ENCODE peak calls at places on chromosomes 12 and 14, in nine cellular contexts. One of them, this sample, is unnamed.

GRCh38 chr12:56193025-56193578 is 3.8 kb upstream of the SMARCC2 start:
- DNase-seq in pancreas: peak
- DNase-seq in H9: peak
- DNase-seq in A549: peak
- DNase-seq in stomach: peak
- DNase-seq in astrocyte of the spinal cord: peak
- DNase-seq in GM06990: peak
- DNase-seq in fibroblast of lung: peak
- DNase-seq in epithelial cell of esophagus: peak
- DNase-seq in this sample: peak

GRCh38 chr12:122681814-122682213 is 21.3 kb downstream of the HCAR2 start:
- DNase-seq in pancreas: no peak
- DNase-seq in H9: no peak
- DNase-seq in A549: no peak
- DNase-seq in stomach: no peak
- DNase-seq in astrocyte of the spinal cord: peak
- DNase-seq in GM06990: no peak
- DNase-seq in fibroblast of lung: peak
- DNase-seq in epithelial cell of esophagus: no peak
- DNase-seq in this sample: no peak

GRCh38 chr14:72948481-72949138 is 22.3 kb downstream of the DCAF4 start:
- DNase-seq in pancreas: no peak
- DNase-seq in H9: peak
- DNase-seq in A549: peak
- DNase-seq in stomach: peak
- DNase-seq in astrocyte of the spinal cord: peak
- DNase-seq in GM06990: no peak
- DNase-seq in fibroblast of lung: peak
- DNase-seq in epithelial cell of esophagus: peak
- DNase-seq in this sample: peak

GRCh38 chr12:103855036-103855712 is 14.1 kb upstream of the NT5DC3 start:
- DNase-seq in pancreas: no peak
- DNase-seq in H9: no peak
- DNase-seq in A549: no peak
- DNase-seq in stomach: no peak
- DNase-seq in astrocyte of the spinal cord: peak
- DNase-seq in GM06990: no peak
- DNase-seq in fibroblast of lung: peak
- DNase-seq in epithelial cell of esophagus: no peak
- DNase-seq in this sample: no peak

GRCh38 chr12:71439613-71440392 is at the start of gene LGR5:
- DNase-seq in pancreas: peak
- DNase-seq in H9: peak
- DNase-seq in A549: peak
- DNase-seq in stomach: no peak
- DNase-seq in astrocyte of the spinal cord: peak
- DNase-seq in GM06990: peak
- DNase-seq in fibroblast of lung: peak
- DNase-seq in epithelial cell of esophagus: peak
- DNase-seq in this sample: peak

GRCh38 chr12:119225454-119225853 is 46.7 kb downstream of the HSPB8 start:
- DNase-seq in pancreas: no peak
- DNase-seq in H9: no peak
- DNase-seq in A549: no peak
- DNase-seq in stomach: no peak
- DNase-seq in astrocyte of the spinal cord: no peak
- DNase-seq in GM06990: no peak
- DNase-seq in fibroblast of lung: no peak
- DNase-seq in epithelial cell of esophagus: no peak
- DNase-seq in this sample: no peak

GRCh38 chr14:68137704-68138619 is 318.4 kb downstream of the RAD51B start:
- DNase-seq in pancreas: peak
- DNase-seq in H9: peak
- DNase-seq in A549: peak
- DNase-seq in stomach: peak
- DNase-seq in astrocyte of the spinal cord: peak
- DNase-seq in GM06990: no peak
- DNase-seq in fibroblast of lung: peak
- DNase-seq in epithelial cell of esophagus: peak
- DNase-seq in this sample: no peak

GRCh38 chr14:103296007-103296406 is 38.0 kb upstream of the EIF5 start:
- DNase-seq in pancreas: no peak
- DNase-seq in H9: no peak
- DNase-seq in A549: peak
- DNase-seq in stomach: no peak
- DNase-seq in astrocyte of the spinal cord: peak
- DNase-seq in GM06990: no peak
- DNase-seq in fibroblast of lung: peak
- DNase-seq in epithelial cell of esophagus: peak
- DNase-seq in this sample: no peak

GRCh38 chr14:105422695-105423487 is 3.3 kb downstream of the MTA1 start:
- DNase-seq in pancreas: no peak
- DNase-seq in H9: no peak
- DNase-seq in A549: no peak
- DNase-seq in stomach: no peak
- DNase-seq in astrocyte of the spinal cord: no peak
- DNase-seq in GM06990: no peak
- DNase-seq in fibroblast of lung: no peak
- DNase-seq in epithelial cell of esophagus: no peak
- DNase-seq in this sample: no peak

GRCh38 chr14:58287607-58288042 is 10.7 kb upstream of the ARID4A start:
- DNase-seq in pancreas: no peak
- DNase-seq in H9: no peak
- DNase-seq in A549: no peak
- DNase-seq in stomach: no peak
- DNase-seq in astrocyte of the spinal cord: no peak
- DNase-seq in GM06990: no peak
- DNase-seq in fibroblast of lung: no peak
- DNase-seq in epithelial cell of esophagus: no peak
- DNase-seq in this sample: no peak
- TF ChIP-seq CTCF in pancreas: no peak
- TF ChIP-seq CTCF in H9: no peak
- TF ChIP-seq CTCF in A549: no peak
- TF ChIP-seq CTCF in stomach: no peak
- TF ChIP-seq CTCF in astrocyte of the spinal cord: no peak
- TF ChIP-seq CTCF in GM06990: no peak
- TF ChIP-seq CTCF in fibroblast of lung: no peak
- TF ChIP-seq CTCF in epithelial cell of esophagus: no peak
- TF ChIP-seq CTCF in this sample: no peak

DNA sequence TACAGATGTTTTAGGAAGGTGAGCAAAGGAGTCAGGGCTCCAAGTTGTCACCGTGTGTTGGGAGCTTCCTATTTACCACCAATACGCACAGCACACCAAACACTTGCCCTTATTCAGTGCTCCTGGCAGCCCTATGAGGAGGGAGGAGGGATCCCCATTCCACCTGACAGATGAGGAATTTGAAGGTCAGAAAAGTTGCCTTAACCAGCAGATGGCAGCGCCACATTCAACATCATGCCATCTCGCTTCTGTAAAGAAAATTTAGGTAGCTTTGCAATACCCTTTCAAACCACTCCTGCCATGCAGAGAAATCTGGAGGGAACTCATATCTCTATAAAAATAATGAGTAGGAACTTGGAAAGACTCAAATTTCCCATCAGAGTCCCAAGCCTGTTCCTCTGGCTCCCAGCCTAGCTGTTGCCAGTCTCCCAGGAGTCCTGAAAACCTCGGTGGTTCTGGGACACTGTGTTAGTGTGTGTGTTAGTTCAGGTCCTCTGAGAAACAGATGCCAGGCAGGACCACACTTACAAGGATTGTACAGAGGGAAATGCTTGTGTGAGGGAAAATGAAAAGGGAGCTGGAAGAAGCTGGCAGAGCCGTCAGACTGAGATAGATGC is 410.5 kb downstream of the MED13L start:
- DNase-seq in pancreas: no peak
- DNase-seq in H9: peak
- DNase-seq in A549: peak
- DNase-seq in stomach: no peak
- DNase-seq in astrocyte of the spinal cord: no peak
- DNase-seq in GM06990: no peak
- DNase-seq in fibroblast of lung: no peak
- DNase-seq in epithelial cell of esophagus: peak
- DNase-seq in this sample: no peak
- TF ChIP-seq CTCF in pancreas: no peak
- TF ChIP-seq CTCF in H9: peak
- TF ChIP-seq CTCF in A549: peak
- TF ChIP-seq CTCF in stomach: no peak
- TF ChIP-seq CTCF in astrocyte of the spinal cord: no peak
- TF ChIP-seq CTCF in GM06990: no peak
- TF ChIP-seq CTCF in fibroblast of lung: no peak
- TF ChIP-seq CTCF in epithelial cell of esophagus: peak
- TF ChIP-seq CTCF in this sample: no peak

GRCh38 chr12:53295070-53295890 is at the start of gene PFDN5:
- DNase-seq in pancreas: peak
- DNase-seq in H9: peak
- DNase-seq in A549: peak
- DNase-seq in stomach: peak
- DNase-seq in astrocyte of the spinal cord: peak
- DNase-seq in GM06990: peak
- DNase-seq in fibroblast of lung: peak
- DNase-seq in epithelial cell of esophagus: peak
- DNase-seq in this sample: peak
- TF ChIP-seq CTCF in pancreas: peak
- TF ChIP-seq CTCF in H9: no peak
- TF ChIP-seq CTCF in A549: no peak
- TF ChIP-seq CTCF in stomach: no peak
- TF ChIP-seq CTCF in astrocyte of the spinal cord: no peak
- TF ChIP-seq CTCF in GM06990: no peak
- TF ChIP-seq CTCF in fibroblast of lung: no peak
- TF ChIP-seq CTCF in epithelial cell of esophagus: peak
- TF ChIP-seq CTCF in this sample: no peak

GRCh38 chr14:99794156-99794780 is 1.1 kb downstream of the EML1 start:
- DNase-seq in pancreas: no peak
- DNase-seq in H9: no peak
- DNase-seq in A549: no peak
- DNase-seq in stomach: no peak
- DNase-seq in astrocyte of the spinal cord: no peak
- DNase-seq in GM06990: no peak
- DNase-seq in fibroblast of lung: no peak
- DNase-seq in epithelial cell of esophagus: no peak
- DNase-seq in this sample: no peak

GRCh38 chr14:99791476-99792283 is 1.5 kb upstream of the EML1 start:
- DNase-seq in pancreas: no peak
- DNase-seq in H9: no peak
- DNase-seq in A549: no peak
- DNase-seq in stomach: no peak
- DNase-seq in astrocyte of the spinal cord: no peak
- DNase-seq in GM06990: no peak
- DNase-seq in fibroblast of lung: no peak
- DNase-seq in epithelial cell of esophagus: no peak
- DNase-seq in this sample: no peak

GRCh38 chr14:99792551-99793212 is 531 bp upstream of the EML1 start:
- DNase-seq in pancreas: peak
- DNase-seq in H9: no peak
- DNase-seq in A549: peak
- DNase-seq in stomach: no peak
- DNase-seq in astrocyte of the spinal cord: peak
- DNase-seq in GM06990: peak
- DNase-seq in fibroblast of lung: peak
- DNase-seq in epithelial cell of esophagus: no peak
- DNase-seq in this sample: peak

GRCh38 chr14:99795046-99795445 is 1.8 kb downstream of the EML1 start:
- DNase-seq in pancreas: no peak
- DNase-seq in H9: no peak
- DNase-seq in A549: no peak
- DNase-seq in stomach: no peak
- DNase-seq in astrocyte of the spinal cord: no peak
- DNase-seq in GM06990: no peak
- DNase-seq in fibroblast of lung: no peak
- DNase-seq in epithelial cell of esophagus: no peak
- DNase-seq in this sample: no peak

GRCh38 chr14:99793213-99794155 is at the start of gene EML1:
- DNase-seq in pancreas: peak
- DNase-seq in H9: peak
- DNase-seq in A549: peak
- DNase-seq in stomach: peak
- DNase-seq in astrocyte of the spinal cord: peak
- DNase-seq in GM06990: peak
- DNase-seq in fibroblast of lung: peak
- DNase-seq in epithelial cell of esophagus: peak
- DNase-seq in this sample: peak
- TF ChIP-seq CTCF in pancreas: no peak
- TF ChIP-seq CTCF in H9: no peak
- TF ChIP-seq CTCF in A549: peak
- TF ChIP-seq CTCF in stomach: no peak
- TF ChIP-seq CTCF in astrocyte of the spinal cord: no peak
- TF ChIP-seq CTCF in GM06990: no peak
- TF ChIP-seq CTCF in fibroblast of lung: no peak
- TF ChIP-seq CTCF in epithelial cell of esophagus: no peak
- TF ChIP-seq CTCF in this sample: no peak

DNA sequence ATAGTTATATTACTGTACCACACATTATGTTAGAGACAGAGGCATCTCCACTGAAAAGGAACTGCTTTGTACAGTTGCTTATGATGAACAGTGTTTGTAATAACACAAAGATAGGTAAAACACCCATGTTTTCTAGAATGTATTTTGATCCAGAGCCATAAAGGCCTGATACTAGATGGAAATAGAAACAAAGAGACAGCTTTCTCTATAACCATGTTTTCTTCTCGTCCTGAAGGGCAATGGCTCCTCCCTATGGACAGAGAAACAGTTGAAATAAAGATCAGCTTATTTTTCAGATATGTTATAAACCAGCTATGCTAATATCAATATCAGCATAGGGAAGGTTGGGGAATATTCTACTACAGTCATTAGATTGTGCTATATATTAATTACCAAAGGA is 109.2 kb downstream of the ATXN7L3B start:
- DNase-seq in pancreas: no peak
- DNase-seq in H9: no peak
- DNase-seq in A549: peak
- DNase-seq in stomach: no peak
- DNase-seq in astrocyte of the spinal cord: peak
- DNase-seq in GM06990: no peak
- DNase-seq in fibroblast of lung: peak
- DNase-seq in epithelial cell of esophagus: peak
- DNase-seq in this sample: no peak
- TF ChIP-seq CTCF in pancreas: no peak
- TF ChIP-seq CTCF in H9: peak
- TF ChIP-seq CTCF in A549: peak
- TF ChIP-seq CTCF in stomach: no peak
- TF ChIP-seq CTCF in astrocyte of the spinal cord: no peak
- TF ChIP-seq CTCF in GM06990: no peak
- TF ChIP-seq CTCF in fibroblast of lung: no peak
- TF ChIP-seq CTCF in epithelial cell of esophagus: peak
- TF ChIP-seq CTCF in this sample: no peak

DNA sequence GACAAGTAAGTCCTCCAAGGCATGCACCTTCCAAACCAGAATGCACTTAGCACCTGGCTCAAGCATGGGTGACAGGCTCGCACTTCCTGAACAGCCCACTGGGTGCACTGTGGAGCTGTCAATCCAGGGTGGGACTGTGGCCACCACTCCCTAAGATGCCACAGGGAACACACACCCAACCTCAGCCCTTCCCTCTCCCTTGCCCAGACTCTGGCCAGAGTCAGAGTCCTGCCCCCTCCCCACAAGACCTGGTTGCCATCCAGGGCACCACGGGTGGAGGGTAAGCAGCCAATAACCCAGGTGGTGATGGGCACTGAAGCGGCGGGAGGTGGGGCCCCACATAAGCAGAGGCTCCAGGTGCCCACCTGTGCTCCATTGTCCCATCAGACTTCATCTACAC is 160.6 kb downstream of the MYRFL start:
- DNase-seq in pancreas: no peak
- DNase-seq in H9: peak
- DNase-seq in A549: peak
- DNase-seq in stomach: no peak
- DNase-seq in astrocyte of the spinal cord: no peak
- DNase-seq in GM06990: peak
- DNase-seq in fibroblast of lung: no peak
- DNase-seq in epithelial cell of esophagus: peak
- DNase-seq in this sample: no peak
- TF ChIP-seq CTCF in pancreas: no peak
- TF ChIP-seq CTCF in H9: peak
- TF ChIP-seq CTCF in A549: no peak
- TF ChIP-seq CTCF in stomach: no peak
- TF ChIP-seq CTCF in astrocyte of the spinal cord: peak
- TF ChIP-seq CTCF in GM06990: peak
- TF ChIP-seq CTCF in fibroblast of lung: no peak
- TF ChIP-seq CTCF in epithelial cell of esophagus: peak
- TF ChIP-seq CTCF in this sample: peak

This sample was measured in endothelial cell.